ENCODE peak calls at places on chromosome 7, in four cellular contexts. E, Z, Y and V are unnamed samples.
A peak's percentile ranks its signal among the peaks of the same experiment; 100 is the strongest.

GRCh38 chr7:23347007-23347681 is 48.0 kb downstream of the MALSU1 start:
- DNase-seq in E (no peak), Z (no peak), Y (peak; percentile 35), V (no peak)

GRCh38 chr7:38169862-38170261 is 8.2 kb upstream of the STARD3NL start:
- DNase-seq in E (peak; percentile 77), Z (no peak), Y (peak; percentile 41), V (peak; percentile 7)

GRCh38 chr7:84399661-84400060 is 205.1 kb upstream of the SEMA3A start:
- DNase-seq in Y (no peak), Z (no peak), E (no peak), V (peak; percentile 6)

GRCh38 chr7:36171503-36171902 is 18.4 kb downstream of the EEPD1 start:
- DNase-seq in Z (no peak), E (no peak), Y (no peak), V (no peak)

GRCh38 chr7:14902589-14902963 is at the start of gene DGKB:
- DNase-seq in Y (peak; percentile 44), E (peak; percentile 3), Z (peak; percentile 61), V (peak; percentile 57)

GRCh38 chr7:135077642-135078041 is 70.2 kb upstream of the TMEM140 start:
- DNase-seq in E (no peak), Y (no peak), Z (peak; percentile 39), V (peak; percentile 24)

GRCh38 chr7:30278386-30278785 is 6.0 kb upstream of the ZNRF2 start:
- DNase-seq in Z (no peak), E (no peak), Y (no peak), V (no peak)

GRCh38 chr7:123972045-123972444 is 47.0 kb downstream of the SPAM1 start:
- DNase-seq in Y (no peak), E (no peak), Z (no peak), V (no peak)

GRCh38 chr7:22726345-22726848 is 603 bp upstream of the IL6 start:
- DNase-seq in Y (peak; percentile 89), Z (peak; percentile 84), E (peak; percentile 90), V (peak; percentile 94)

GRCh38 chr7:69418865-69419670 is 179.2 kb upstream of the AUTS2 start:
- DNase-seq in Y (no peak), Z (no peak), E (no peak), V (no peak)

GRCh38 chr7:132182992-132183391 is 393.3 kb downstream of the PLXNA4 start:
- DNase-seq in E (no peak), Z (no peak), Y (no peak), V (no peak)

GRCh38 chr7:2253021-2253420 is 11.0 kb downstream of the NUDT1 start:
- DNase-seq in E (no peak), Z (no peak), Y (no peak), V (no peak)

GRCh38 chr7:114953724-114954123 is 31.8 kb downstream of the MDFIC start:
- DNase-seq in Y (no peak), Z (no peak), E (no peak), V (no peak)

GRCh38 chr7:67753891-67754290 is 757.3 kb downstream of the TYW1 start:
- DNase-seq in Z (no peak), Y (no peak), E (no peak), V (no peak)

GRCh38 chr7:116777613-116778380 is 84.6 kb upstream of the CAPZA2 start:
- DNase-seq in Y (no peak), Z (no peak), E (peak; percentile 71), V (no peak)

GRCh38 chr7:41328131-41328530 is 374.8 kb downstream of the INHBA start:
- DNase-seq in E (no peak), Z (no peak), Y (no peak), V (no peak)

GRCh38 chr7:2726316-2727018 is 38.5 kb downstream of the AMZ1 start:
- DNase-seq in Y (no peak), Z (no peak), E (no peak), V (no peak)

GRCh38 chr7:131109757-131110293 is 217.9 kb upstream of the MKLN1 start:
- DNase-seq in Y (peak; percentile 91), Z (peak; percentile 87), E (peak; percentile 78), V (peak; percentile 89)

GRCh38 chr7:121992046-121992445 is 119.1 kb downstream of the PTPRZ1 start:
- DNase-seq in Y (no peak), E (no peak), Z (no peak), V (peak; percentile 58)

GRCh38 chr7:82057476-82057875 is 287.6 kb upstream of the HGF start:
- DNase-seq in Y (no peak), Z (no peak), E (no peak), V (no peak)

GRCh38 chr7:50362142-50362541 is 57.6 kb downstream of the IKZF1 start:
- DNase-seq in E (no peak), Z (no peak), Y (no peak), V (no peak)

GRCh38 chr7:55574062-55574717 is 1.9 kb upstream of the VOPP1 start:
- DNase-seq in Z (no peak), E (peak; percentile 28), Y (peak; percentile 18), V (no peak)

GRCh38 chr7:38178695-38179344 is 775 bp downstream of the STARD3NL start:
- DNase-seq in Y (peak; percentile 82), E (peak; percentile 54), Z (no peak), V (no peak)

GRCh38 chr7:3916146-3916545 is 615.1 kb downstream of the SDK1 start:
- DNase-seq in E (peak; percentile 62), Z (no peak), Y (peak; percentile 79), V (no peak)

GRCh38 chr7:87671-88070 is 104.7 kb upstream of the FAM20C start:
- DNase-seq in Z (no peak), Y (no peak), E (no peak), V (no peak)

GRCh38 chr7:87047-87446 is 105.3 kb upstream of the FAM20C start:
- DNase-seq in Y (no peak), Z (no peak), E (no peak), V (no peak)

GRCh38 chr7:86629-87028 is 105.7 kb upstream of the FAM20C start:
- DNase-seq in Z (no peak), Y (no peak), E (no peak), V (no peak)

GRCh38 chr7:88927-89921 is 103.1 kb upstream of the FAM20C start:
- DNase-seq in E (peak; percentile 96), Z (no peak), Y (peak; percentile 95), V (no peak)

DNA sequence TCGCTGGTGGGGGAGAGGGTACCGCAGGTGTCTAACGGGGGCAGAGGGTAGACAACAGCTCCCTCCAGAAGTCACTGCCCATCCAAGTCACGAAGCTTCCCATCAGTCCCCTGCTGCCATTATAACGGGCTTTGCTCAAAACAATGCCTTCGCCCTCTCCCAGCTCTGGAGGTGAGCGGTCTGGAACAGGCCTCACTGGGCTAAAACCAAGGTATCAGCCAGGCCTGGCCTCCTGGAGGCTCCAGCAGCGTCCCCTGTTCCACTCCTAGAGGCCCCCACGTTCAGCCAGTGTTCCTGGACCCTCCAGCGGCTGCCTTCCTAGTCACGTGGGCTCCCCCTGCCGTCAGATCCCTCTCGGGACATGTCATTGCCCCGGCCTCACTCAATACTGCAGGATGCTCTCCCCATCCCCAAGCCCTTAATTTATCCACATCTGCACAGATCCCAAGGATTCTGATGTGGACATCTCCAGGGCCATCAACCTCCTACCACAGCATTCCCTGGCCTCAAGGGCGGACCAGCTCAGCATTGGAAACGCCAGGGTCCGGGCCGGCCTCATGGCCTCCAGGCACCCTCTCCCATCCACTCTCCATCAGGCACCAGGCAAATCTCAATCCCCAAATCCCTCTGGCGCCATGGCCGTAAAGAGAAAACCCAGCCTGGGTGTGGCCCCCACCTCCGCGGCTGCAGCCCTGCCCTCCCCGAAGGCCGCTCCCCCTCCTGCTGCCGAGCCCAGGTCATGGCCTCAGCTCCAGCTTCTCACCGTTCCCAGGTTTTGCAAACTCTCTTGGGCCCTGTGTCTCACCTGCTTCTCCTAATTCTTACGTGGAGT is 104.1 kb upstream of the FAM20C start:
- DNase-seq in E (no peak), Z (no peak), Y (no peak), V (peak; percentile 44)
- H2BK15ac ChIP-seq in E (peak overlapping the region; percentile 86), Z (no peak overlapping the region), Y (no peak overlapping the region), V (no peak overlapping the region)

DNA sequence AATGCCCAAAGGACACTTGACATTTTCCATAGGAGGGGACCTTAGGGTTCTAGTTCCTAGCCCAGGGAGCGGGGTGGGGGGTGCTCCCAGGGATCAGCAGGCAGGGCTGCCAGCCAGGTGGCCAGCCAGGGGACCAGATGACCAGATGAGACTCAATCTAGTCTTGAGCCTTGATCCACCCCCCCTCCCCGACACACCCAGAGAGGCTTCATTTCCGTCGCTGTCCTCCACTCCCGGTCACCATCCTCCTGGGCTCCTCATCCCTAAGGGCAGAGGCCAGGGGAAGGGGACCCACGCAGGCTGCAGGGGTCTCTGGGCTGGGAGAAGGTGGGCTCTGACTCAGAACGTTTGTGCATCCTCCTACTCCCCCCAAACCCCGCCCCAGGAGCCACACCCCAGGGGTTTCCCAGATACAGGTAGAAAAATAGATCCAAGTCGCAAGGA is 1.0 kb downstream of the STX1A start:
- DNase-seq in E (no peak), Z (no peak), Y (no peak), V (no peak)
- H3K27ac ChIP-seq in E (peak overlapping the region; percentile 47), Z (no peak overlapping the region), Y (peak overlapping the region; percentile 48), V (no peak overlapping the region)

GRCh38 chr7:142377567-142377966 is 119.7 kb upstream of the PRSS58 start:
- DNase-seq in Z (no peak), E (no peak), Y (no peak), V (no peak)

GRCh38 chr7:142376356-142376997 is 118.6 kb upstream of the PRSS58 start:
- DNase-seq in Y (no peak), Z (no peak), E (no peak), V (peak; percentile 19)

GRCh38 chr7:142379445-142379844 is 121.6 kb upstream of the PRSS58 start:
- DNase-seq in Y (no peak), E (no peak), Z (no peak), V (no peak)

GRCh38 chr7:142372727-142373126 is 114.9 kb upstream of the PRSS58 start:
- DNase-seq in Y (no peak), Z (no peak), E (no peak), V (no peak)

GRCh38 chr7:142375710-142376313 is 118.0 kb upstream of the PRSS58 start:
- DNase-seq in E (peak; percentile 28), Y (peak; percentile 30), Z (peak; percentile 89), V (peak; percentile 89)
- H2BK15ac ChIP-seq in E (peak overlapping the region; percentile 47), Y (peak overlapping the region; percentile 6), Z (no peak overlapping the region), V (no peak overlapping the region)

GRCh38 chr7:44258423-44258760 is 57.6 kb downstream of the YKT6 start:
- DNase-seq in E (no peak), Y (no peak), Z (no peak), V (no peak)

GRCh38 chr7:44257213-44257612 is 56.4 kb downstream of the YKT6 start:
- DNase-seq in Y (no peak), Z (no peak), E (no peak), V (no peak)

GRCh38 chr7:44258865-44259546 is 58.2 kb downstream of the YKT6 start:
- DNase-seq in Z (no peak), E (no peak), Y (no peak), V (no peak)

GRCh38 chr7:44256459-44256858 is 55.7 kb downstream of the YKT6 start:
- DNase-seq in Z (no peak), Y (no peak), E (no peak), V (no peak)

GRCh38 chr7:44257618-44258422 is 57.0 kb downstream of the YKT6 start:
- DNase-seq in Y (peak; percentile 95), E (peak; percentile 89), Z (no peak), V (peak; percentile 52)
- H3K27ac ChIP-seq in Y (no peak overlapping the region), E (peak overlapping the region; percentile 3), Z (no peak overlapping the region), V (no peak overlapping the region)

GRCh38 chr7:101702362-101702850 is 73.3 kb upstream of the MYL10 start:
- DNase-seq in Y (no peak), Z (peak; percentile 73), E (no peak), V (peak; percentile 63)
- H2BK15ac ChIP-seq in Y (no peak overlapping the region), Z (no peak overlapping the region), E (no peak overlapping the region), V (no peak overlapping the region)

GRCh38 chr7:128022631-128023532 is 8.4 kb downstream of the LRRC4 start:
- DNase-seq in Y (peak; percentile 42), Z (no peak), E (peak; percentile 81), V (peak; percentile 53)
- H3K27ac ChIP-seq in Y (no peak overlapping the region), Z (no peak overlapping the region), E (peak overlapping the region; percentile 43), V (no peak overlapping the region)

GRCh38 chr7:150976529-150977381 is 1.4 kb downstream of the KCNH2 start:
- DNase-seq in Z (peak; percentile 87), Y (no peak), E (no peak), V (no peak)
- H2BK15ac ChIP-seq in Z (no peak overlapping the region), Y (no peak overlapping the region), E (no peak overlapping the region), V (no peak overlapping the region)